ENCODE peak calls at places on chromosomes 13 and 19, in six cellular contexts. P is ELR; W is NCI-H345; G is HAP-1; U is stimulated activated CD4-positive, alpha-beta T cell treated with anti-CD3 and anti-CD28 coated beads, Interleukin-1b, Interleukin-23, amount 100 ng/mL, for 24 hours; R is Karpas-422. D is an unnamed sample.

GRCh38 chr19:42150353-42150752 is 18.1 kb upstream of the POU2F2 start:
- DNase-seq in W (peak), P (no peak), U (no peak), R (no peak), G (no peak), D (no peak)

GRCh38 chr19:33227242-33227650 is 1.6 kb upstream of the SLC7A10 start:
- DNase-seq in R (no peak), U (no peak), G (no peak), P (no peak), W (no peak), D (no peak)

GRCh38 chr19:57664269-57665127 is 4.2 kb upstream of the ZSCAN4 start:
- DNase-seq in P (peak), R (no peak), U (no peak), G (peak), W (peak), D (no peak)

GRCh38 chr19:13099073-13099999 is 3.3 kb downstream of the LYL1 start:
- DNase-seq in R (no peak), U (no peak), W (no peak), G (no peak), P (peak), D (no peak)

GRCh38 chr13:79989251-79989661 is 351.7 kb downstream of the SPRY2 start:
- DNase-seq in W (no peak), G (no peak), P (peak), U (no peak), R (no peak), D (no peak)

GRCh38 chr13:47287291-47287751 is 390.5 kb upstream of the HTR2A start:
- DNase-seq in W (no peak), R (no peak), U (no peak), G (no peak), P (peak), D (no peak)

GRCh38 chr19:42096255-42096837 is 20.4 kb downstream of the ZNF574 start:
- DNase-seq in W (no peak), P (no peak), R (no peak), U (no peak), G (no peak), D (no peak)

GRCh38 chr13:99796175-99796819 is 175.3 kb downstream of the ZIC5 start:
- DNase-seq in G (peak), U (no peak), W (no peak), R (peak), P (peak), D (no peak)

GRCh38 chr19:13138916-13139198 is 11.3 kb downstream of the STX10 start:
- DNase-seq in W (no peak), P (no peak), U (no peak), G (no peak), R (no peak), D (no peak)

GRCh38 chr13:80339841-80340642 is 884 bp downstream of the SPRY2 start:
- DNase-seq in G (peak), P (peak), R (no peak), W (peak), U (no peak), D (peak)

GRCh38 chr13:114099191-114099590 is 33.2 kb downstream of the RASA3 start:
- DNase-seq in P (peak), U (no peak), R (no peak), W (peak), G (peak), D (no peak)

GRCh38 chr13:33367931-33368330 is 82.4 kb upstream of the STARD13 start:
- DNase-seq in U (no peak), P (no peak), W (no peak), G (no peak), R (no peak), D (no peak)

GRCh38 chr13:64531400-64531799 is 2698.7 kb downstream of the PCDH9 start:
- DNase-seq in U (no peak), R (no peak), G (no peak), P (no peak), W (no peak), D (no peak)

GRCh38 chr19:49125025-49125731 is 5.8 kb downstream of the PPFIA3 start:
- DNase-seq in W (no peak), U (no peak), G (peak), P (no peak), R (no peak), D (no peak)

GRCh38 chr19:11973020-11973810 is 8.4 kb downstream of the ZNF763 start:
- DNase-seq in P (no peak), R (no peak), U (no peak), G (no peak), W (no peak), D (no peak)

GRCh38 chr19:43739419-43739818 is 15.3 kb downstream of the SMG9 start:
- DNase-seq in U (no peak), G (no peak), R (no peak), P (no peak), W (no peak), D (no peak)